ENCODE peak calls at places on chromosomes 11 and 22, in six cellular contexts. One of them, this sample, is unnamed. For H3K36me3, the result is how much of the 10 kb centered on the place peaks cover.

GRCh38 chr11:81030186-81030585 is 1589.4 kb upstream of the TENM4 start:
- DNase-seq in mammary epithelial cell: peak
- DNase-seq in GM06990: no peak
- DNase-seq in lower lobe of right lung: no peak
- DNase-seq in tibial nerve: no peak
- DNase-seq in left ventricle myocardium inferior: no peak
- DNase-seq in this sample: peak

GRCh38 chr11:95767498-95767897 is 22.1 kb downstream of the FAM76B start:
- DNase-seq in tibial nerve: no peak
- DNase-seq in left ventricle myocardium inferior: no peak
- DNase-seq in lower lobe of right lung: no peak
- DNase-seq in GM06990: no peak
- DNase-seq in mammary epithelial cell: peak
- DNase-seq in this sample: peak

GRCh38 chr11:36339899-36340298 is 43.8 kb downstream of the PRR5L start:
- DNase-seq in tibial nerve: no peak
- DNase-seq in mammary epithelial cell: no peak
- DNase-seq in left ventricle myocardium inferior: no peak
- DNase-seq in lower lobe of right lung: no peak
- DNase-seq in GM06990: no peak
- DNase-seq in this sample: no peak

GRCh38 chr11:47460571-47461235 is 11.8 kb upstream of the RAPSN start:
- DNase-seq in lower lobe of right lung: no peak
- DNase-seq in left ventricle myocardium inferior: no peak
- DNase-seq in mammary epithelial cell: no peak
- DNase-seq in tibial nerve: no peak
- DNase-seq in GM06990: no peak
- DNase-seq in this sample: no peak

GRCh38 chr22:27801616-27802388 is at the start of gene MN1:
- DNase-seq in mammary epithelial cell: peak
- DNase-seq in lower lobe of right lung: no peak
- DNase-seq in left ventricle myocardium inferior: peak
- DNase-seq in tibial nerve: no peak
- DNase-seq in GM06990: no peak
- DNase-seq in this sample: peak

GRCh38 chr11:70398834-70399680 is 728 bp downstream of the CTTN start:
- DNase-seq in tibial nerve: no peak
- DNase-seq in mammary epithelial cell: no peak
- DNase-seq in left ventricle myocardium inferior: no peak
- DNase-seq in GM06990: peak
- DNase-seq in lower lobe of right lung: no peak
- DNase-seq in this sample: no peak

GRCh38 chr11:57649826-57650738 is at the start of gene YPEL4:
- DNase-seq in GM06990: no peak
- DNase-seq in tibial nerve: no peak
- DNase-seq in lower lobe of right lung: peak
- DNase-seq in left ventricle myocardium inferior: peak
- DNase-seq in mammary epithelial cell: peak
- DNase-seq in this sample: peak

GRCh38 chr22:43110444-43110926 is at the start of gene BIK:
- DNase-seq in lower lobe of right lung: peak
- DNase-seq in left ventricle myocardium inferior: peak
- DNase-seq in tibial nerve: no peak
- DNase-seq in GM06990: peak
- DNase-seq in mammary epithelial cell: peak
- DNase-seq in this sample: no peak

DNA sequence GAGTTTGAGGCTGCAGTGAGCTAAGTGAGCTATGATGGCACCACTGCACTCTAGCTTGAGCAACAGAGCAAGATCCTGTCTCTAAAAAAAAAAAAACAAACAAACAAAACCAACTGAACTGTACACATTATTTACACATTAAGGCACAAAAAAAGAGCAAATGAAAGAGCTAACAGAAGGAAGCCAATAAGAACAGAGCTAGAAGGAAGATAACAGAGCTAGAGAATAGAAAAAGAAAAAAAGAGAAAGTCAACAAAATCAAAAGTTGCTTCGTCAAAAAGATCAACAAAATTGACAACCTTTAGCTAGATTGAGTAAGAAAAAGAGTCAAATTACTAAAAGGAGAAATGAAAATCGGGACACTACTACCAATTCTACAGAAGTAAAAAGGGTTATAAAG is 25.0 kb downstream of the GUCD1 start:
- DNase-seq in tibial nerve: no peak
- DNase-seq in left ventricle myocardium inferior: no peak
- DNase-seq in GM06990: no peak
- DNase-seq in mammary epithelial cell: no peak
- DNase-seq in lower lobe of right lung: no peak
- DNase-seq in this sample: no peak
- TF ChIP-seq CTCF in tibial nerve: no peak
- TF ChIP-seq CTCF in left ventricle myocardium inferior: no peak
- TF ChIP-seq CTCF in GM06990: no peak
- TF ChIP-seq CTCF in mammary epithelial cell: no peak
- TF ChIP-seq CTCF in lower lobe of right lung: no peak
- TF ChIP-seq CTCF in this sample: no peak

GRCh38 chr11:3723014-3723708 is 52.0 kb upstream of the CHRNA10 start:
- DNase-seq in tibial nerve: no peak
- DNase-seq in lower lobe of right lung: no peak
- DNase-seq in GM06990: no peak
- DNase-seq in mammary epithelial cell: peak
- DNase-seq in left ventricle myocardium inferior: no peak
- DNase-seq in this sample: peak
- H3K36me3 ChIP-seq in tibial nerve: under half
- H3K36me3 ChIP-seq in lower lobe of right lung: half or more
- H3K36me3 ChIP-seq in GM06990: under half
- H3K36me3 ChIP-seq in mammary epithelial cell: under half
- H3K36me3 ChIP-seq in left ventricle myocardium inferior: half or more
- H3K36me3 ChIP-seq in this sample: under half

DNA sequence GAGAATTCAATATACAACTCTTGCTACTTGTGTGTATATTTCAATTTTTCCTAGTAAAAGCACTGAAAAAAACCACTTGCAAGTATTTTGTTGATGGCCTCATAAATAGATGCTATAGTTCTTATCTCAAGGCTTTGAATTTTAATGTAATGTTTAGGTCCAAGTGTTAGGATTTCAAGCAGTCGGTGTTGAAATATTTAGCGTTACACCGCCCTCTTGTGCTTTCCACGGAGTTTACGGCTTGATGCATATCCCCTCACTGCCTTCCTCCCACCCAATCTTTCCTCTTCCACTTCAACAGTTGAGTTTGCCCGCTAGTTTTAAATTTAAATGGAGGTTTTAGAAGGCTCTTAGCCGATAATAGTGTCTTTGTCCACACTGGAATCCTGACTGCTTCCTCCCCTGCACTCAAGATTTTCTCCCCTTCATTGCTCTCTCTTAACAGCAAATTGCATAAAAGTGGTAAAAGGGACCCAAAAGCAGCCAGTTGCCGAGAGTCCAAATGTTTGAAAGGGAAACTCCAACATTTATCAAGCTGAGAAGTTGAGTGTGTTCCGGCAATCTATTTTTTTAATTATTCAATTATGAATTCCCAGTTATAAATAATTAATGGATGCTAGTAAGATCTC is 25.9 kb upstream of the HTATIP2 start:
- DNase-seq in GM06990: peak
- DNase-seq in tibial nerve: no peak
- DNase-seq in mammary epithelial cell: peak
- DNase-seq in lower lobe of right lung: no peak
- DNase-seq in left ventricle myocardium inferior: no peak
- DNase-seq in this sample: peak
- TF ChIP-seq CTCF in GM06990: peak
- TF ChIP-seq CTCF in tibial nerve: no peak
- TF ChIP-seq CTCF in mammary epithelial cell: peak
- TF ChIP-seq CTCF in lower lobe of right lung: peak
- TF ChIP-seq CTCF in left ventricle myocardium inferior: peak
- TF ChIP-seq CTCF in this sample: peak

GRCh38 chr11:1205121-1205986 is 17.5 kb upstream of the MUC5B start:
- DNase-seq in mammary epithelial cell: no peak
- DNase-seq in left ventricle myocardium inferior: peak
- DNase-seq in GM06990: peak
- DNase-seq in tibial nerve: peak
- DNase-seq in lower lobe of right lung: peak
- DNase-seq in this sample: no peak
- H3K36me3 ChIP-seq in mammary epithelial cell: under half
- H3K36me3 ChIP-seq in left ventricle myocardium inferior: under half
- H3K36me3 ChIP-seq in GM06990: under half
- H3K36me3 ChIP-seq in tibial nerve: under half
- H3K36me3 ChIP-seq in lower lobe of right lung: under half
- H3K36me3 ChIP-seq in this sample: under half

This sample was measured in bronchial epithelial cell.